ENCODE peak calls at places on chromosomes 12 and 14, in seven cellular contexts. C is PC-3, E is HCT116, I is endothelial cell of umbilical vein, A is DND-41, S is GM23338, B is H1. Y is an unnamed sample. For H3K79me2, the result is how much of the 10 kb centered on the place peaks cover.

GRCh38 chr12:48995061-48995879 is 3.9 kb downstream of the DDN start:
- DNase-seq in C (peak), E (peak), I (peak), A (peak), S (peak), B (no peak), Y (peak)

GRCh38 chr12:51922762-51923505 is 15.6 kb downstream of the ACVRL1 start:
- DNase-seq in C (peak), E (no peak), I (peak), A (no peak), S (peak), B (no peak), Y (no peak)

GRCh38 chr14:56002316-56002715 is 115.9 kb upstream of the PELI2 start:
- DNase-seq in C (peak), E (no peak), I (no peak), A (no peak), S (no peak), B (no peak), Y (no peak)

GRCh38 chr12:117193903-117194302 is 3.6 kb upstream of the FBXO21 start:
- DNase-seq in C (no peak), E (no peak), I (no peak), A (no peak), S (no peak), B (no peak), Y (no peak)

GRCh38 chr14:56172571-56172971 is 54.4 kb downstream of the PELI2 start:
- DNase-seq in C (peak), E (no peak), I (peak), A (no peak), S (no peak), B (no peak), Y (no peak)

GRCh38 chr12:71746983-71747611 is 7.6 kb upstream of the RAB21 start:
- DNase-seq in C (peak), E (peak), I (peak), A (peak), S (peak), B (no peak), Y (peak)

GRCh38 chr14:20606902-20607242 is 15.7 kb upstream of the RNASE12 start:
- DNase-seq in C (no peak), E (no peak), I (no peak), A (no peak), S (no peak), B (no peak), Y (no peak)

GRCh38 chr14:60981626-60982455 is 796 bp downstream of the SLC38A6 start:
- DNase-seq in C (peak), E (no peak), I (peak), A (no peak), S (peak), B (no peak), Y (peak)

GRCh38 chr14:31881531-31882310 is 195.4 kb upstream of the ARHGAP5 start:
- DNase-seq in C (peak), E (no peak), I (no peak), A (no peak), S (no peak), B (no peak), Y (no peak)

GRCh38 chr12:27844427-27845090 is 64.5 kb upstream of the MANSC4 start:
- DNase-seq in C (no peak), E (no peak), I (no peak), A (no peak), S (no peak), B (no peak), Y (no peak)

GRCh38 chr12:27843714-27844245 is 63.7 kb upstream of the MANSC4 start:
- DNase-seq in C (no peak), E (no peak), I (no peak), A (no peak), S (no peak), B (no peak), Y (no peak)

GRCh38 chr12:27840229-27840999 is 60.4 kb upstream of the MANSC4 start:
- DNase-seq in C (peak), E (no peak), I (peak), A (no peak), S (no peak), B (no peak), Y (no peak)

GRCh38 chr12:27838543-27838942 is 58.5 kb upstream of the MANSC4 start:
- DNase-seq in C (no peak), E (no peak), I (no peak), A (no peak), S (no peak), B (no peak), Y (no peak)

GRCh38 chr12:27841392-27841882 is 61.4 kb upstream of the MANSC4 start:
- DNase-seq in C (peak), E (peak), I (peak), A (no peak), S (no peak), B (no peak), Y (no peak)
- H2AFZ ChIP-seq in C (no peak), E (peak), I (no peak), A (no peak), S (no peak), B (no peak), Y (no peak)

GRCh38 chr12:123712780-123713319 is 697 bp downstream of the ATP6V0A2 start:
- DNase-seq in C (no peak), E (no peak), I (no peak), A (no peak), S (no peak), B (no peak), Y (peak)

GRCh38 chr12:123720141-123720814 is 8.1 kb downstream of the ATP6V0A2 start:
- DNase-seq in C (no peak), E (no peak), I (peak), A (no peak), S (no peak), B (no peak), Y (no peak)

GRCh38 chr12:123714302-123714627 is 2.1 kb downstream of the ATP6V0A2 start:
- DNase-seq in C (no peak), E (no peak), I (no peak), A (no peak), S (no peak), B (no peak), Y (peak)

GRCh38 chr12:123713398-123714301 is 1.5 kb downstream of the ATP6V0A2 start:
- DNase-seq in C (peak), E (no peak), I (peak), A (no peak), S (no peak), B (no peak), Y (peak)

DNA sequence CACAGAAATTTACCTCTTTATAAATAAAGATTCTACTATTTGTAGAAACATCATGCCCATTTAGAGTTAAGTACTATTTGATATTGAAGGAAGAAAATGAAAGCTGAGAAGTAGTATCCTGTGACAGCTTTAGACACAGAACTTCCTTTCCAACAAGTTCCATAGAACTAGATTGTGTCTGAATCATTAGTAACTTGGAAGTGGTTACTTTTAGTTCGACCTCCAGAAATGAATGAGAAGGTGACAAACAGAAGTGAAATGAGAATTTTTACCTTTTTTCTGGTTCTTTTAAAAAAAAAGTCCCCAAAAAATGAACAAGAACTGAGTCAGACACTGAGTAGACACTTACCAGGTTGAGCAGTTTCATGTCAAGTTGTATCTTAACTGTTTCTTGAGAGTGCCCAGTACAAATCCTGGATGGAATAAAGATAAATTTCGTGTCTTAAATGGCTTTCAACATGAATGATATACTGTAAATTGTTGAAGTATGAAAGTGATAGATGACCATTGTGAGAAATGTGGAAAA is 3.1 kb downstream of the ATP6V0A2 start:
- DNase-seq in C (no peak), E (no peak), I (no peak), A (no peak), S (no peak), B (no peak), Y (no peak)
- H3K79me2 ChIP-seq in C (under half), E (under half), I (under half), A (half or more), S (half or more), B (under half), Y (half or more)

DNA sequence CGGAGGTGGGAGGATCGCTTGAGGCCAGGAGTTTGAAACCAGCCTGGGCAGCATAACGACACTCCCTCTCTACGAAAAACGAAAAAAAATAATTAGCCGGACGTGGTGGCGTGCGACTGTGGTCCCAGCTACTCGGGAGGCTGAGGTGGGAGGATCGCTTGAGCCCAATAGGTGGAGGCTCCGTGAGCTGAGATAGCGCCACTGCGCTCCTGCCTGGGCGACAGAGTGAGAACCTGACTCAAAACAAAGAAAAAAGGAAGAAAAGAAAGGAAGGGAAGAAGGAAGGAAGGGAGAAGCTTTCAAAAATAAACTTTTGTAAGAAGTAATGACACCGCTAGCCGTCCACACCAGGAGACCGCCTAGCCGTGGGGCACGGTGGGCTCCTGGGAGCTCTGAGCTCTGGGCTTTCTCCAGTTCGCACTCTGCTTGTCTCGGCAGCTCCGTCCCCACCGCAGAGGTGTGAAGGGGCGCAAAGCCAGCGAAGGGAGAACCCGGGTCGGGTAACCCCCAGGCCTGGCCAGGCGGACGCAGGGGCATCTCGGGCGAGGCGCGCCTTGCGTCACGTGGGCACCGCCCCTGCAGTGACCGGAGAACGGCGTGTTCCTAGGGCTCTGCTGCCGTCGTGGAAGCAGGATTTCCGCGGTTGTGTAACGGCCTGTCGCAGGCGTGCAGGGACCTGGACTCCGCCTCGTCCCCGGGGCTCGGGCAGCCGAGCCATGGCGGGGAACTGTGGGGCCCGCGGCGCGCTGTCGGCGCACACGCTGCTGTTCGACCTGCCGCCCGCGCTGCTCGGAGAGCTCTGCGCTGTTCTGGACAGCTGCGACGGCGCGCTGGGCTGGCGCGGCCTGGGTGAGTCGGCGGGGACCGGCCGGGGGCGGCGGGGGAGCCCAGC is at the start of gene IRAK3:
- DNase-seq in C (no peak), E (no peak), I (peak), A (no peak), S (peak), B (peak), Y (no peak)
- H3K4me3 ChIP-seq in C (no peak), E (no peak), I (peak), A (no peak), S (peak), B (peak), Y (no peak)

DNA sequence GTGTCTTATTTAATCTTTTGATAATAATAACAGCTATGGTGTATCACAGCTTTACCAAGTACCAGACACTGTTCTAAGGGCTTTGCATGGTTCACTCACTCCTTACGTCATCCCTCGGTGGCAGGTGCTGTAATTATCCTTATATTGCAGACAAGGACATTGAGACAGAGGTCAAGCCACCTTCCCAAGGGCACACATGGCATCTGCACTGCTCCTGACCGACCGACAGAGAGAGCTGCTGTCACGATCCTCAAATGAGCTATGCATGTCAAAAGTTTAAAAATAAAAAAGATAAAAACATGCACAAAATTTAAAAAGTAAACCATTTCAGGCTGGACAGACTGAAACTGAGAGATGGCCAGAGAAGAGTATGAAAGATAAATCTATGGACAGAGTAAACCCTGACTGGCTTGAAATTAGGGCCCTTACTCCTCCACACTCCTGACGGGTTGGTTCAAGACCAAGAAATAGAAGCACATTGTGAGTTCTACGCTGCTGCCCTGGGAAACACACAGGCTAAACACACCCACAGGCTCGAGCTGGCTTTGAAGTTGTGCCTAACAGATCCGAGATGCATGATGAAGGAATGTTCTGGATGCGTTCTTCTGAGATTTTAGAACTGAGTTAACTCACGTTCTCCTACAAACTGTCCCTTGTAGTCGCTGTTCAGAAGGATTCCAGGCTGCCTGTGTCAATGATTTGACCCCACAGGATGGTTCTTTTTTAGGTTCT is 268.7 kb downstream of the ZFP36L1 start:
- DNase-seq in C (no peak), E (no peak), I (no peak), A (no peak), S (no peak), B (no peak), Y (no peak)
- H2AFZ ChIP-seq in C (no peak), E (no peak), I (no peak), A (no peak), S (no peak), B (no peak), Y (no peak)

GRCh38 chr14:71339650-71340415 is 432.6 kb downstream of the PCNX1 start:
- DNase-seq in C (no peak), E (no peak), I (peak), A (no peak), S (no peak), B (no peak), Y (no peak)
- H3K79me2 ChIP-seq in C (half or more), E (under half), I (under half), A (half or more), S (half or more), B (under half), Y (under half)

GRCh38 chr14:74608959-74609611 is 3.0 kb downstream of the LTBP2 start:
- DNase-seq in C (peak), E (peak), I (peak), A (peak), S (peak), B (peak), Y (peak)
- H3K4me3 ChIP-seq in C (no peak), E (no peak), I (peak), A (no peak), S (no peak), B (no peak), Y (no peak)

Y was measured in Karpas-422.